ENCODE peak calls at places on chromosomes 13 and 19, in eight cellular contexts. One of them, this sample, is unnamed.

GRCh38 chr19:10289167-10289835 is 451 bp upstream of the ICAM5 start:
- DNase-seq in astrocyte of the spinal cord: no peak
- DNase-seq in choroid plexus epithelial cell: peak; percentile 67
- DNase-seq in GM23338: peak; percentile 93
- DNase-seq in breast epithelium: no peak
- DNase-seq in ascending aorta: no peak
- DNase-seq in tibial nerve: no peak
- DNase-seq in left ventricle myocardium inferior: no peak
- DNase-seq in this sample: no peak

GRCh38 chr19:3608750-3609322 is 2.2 kb upstream of the TBXA2R start:
- DNase-seq in choroid plexus epithelial cell: peak; percentile 76
- DNase-seq in tibial nerve: no peak
- DNase-seq in ascending aorta: no peak
- DNase-seq in astrocyte of the spinal cord: peak; percentile 63
- DNase-seq in left ventricle myocardium inferior: peak; percentile 58
- DNase-seq in GM23338: no peak
- DNase-seq in breast epithelium: no peak
- DNase-seq in this sample: no peak

GRCh38 chr19:41860419-41861097 is 503 bp downstream of the RPS19 start:
- DNase-seq in left ventricle myocardium inferior: no peak
- DNase-seq in tibial nerve: no peak
- DNase-seq in GM23338: no peak
- DNase-seq in choroid plexus epithelial cell: peak; percentile 45
- DNase-seq in ascending aorta: no peak
- DNase-seq in breast epithelium: no peak
- DNase-seq in astrocyte of the spinal cord: no peak
- DNase-seq in this sample: no peak

GRCh38 chr19:5035817-5036732 is 67.2 kb downstream of the KDM4B start:
- DNase-seq in left ventricle myocardium inferior: no peak
- DNase-seq in choroid plexus epithelial cell: no peak
- DNase-seq in tibial nerve: no peak
- DNase-seq in GM23338: no peak
- DNase-seq in ascending aorta: no peak
- DNase-seq in astrocyte of the spinal cord: no peak
- DNase-seq in breast epithelium: no peak
- DNase-seq in this sample: no peak

GRCh38 chr19:4851551-4852290 is 15.7 kb downstream of the PLIN3 start:
- DNase-seq in ascending aorta: no peak
- DNase-seq in tibial nerve: peak; percentile 70
- DNase-seq in breast epithelium: peak; percentile 72
- DNase-seq in astrocyte of the spinal cord: peak; percentile 39
- DNase-seq in left ventricle myocardium inferior: peak; percentile 74
- DNase-seq in GM23338: peak; percentile 85
- DNase-seq in choroid plexus epithelial cell: peak; percentile 61
- DNase-seq in this sample: no peak

GRCh38 chr13:105982219-105982618 is 553.2 kb downstream of the EFNB2 start:
- DNase-seq in breast epithelium: no peak
- DNase-seq in choroid plexus epithelial cell: no peak
- DNase-seq in ascending aorta: no peak
- DNase-seq in left ventricle myocardium inferior: no peak
- DNase-seq in tibial nerve: no peak
- DNase-seq in GM23338: peak; percentile 70
- DNase-seq in astrocyte of the spinal cord: no peak
- DNase-seq in this sample: no peak

GRCh38 chr19:39539165-39539518 is 819 bp downstream of the EID2 start:
- DNase-seq in astrocyte of the spinal cord: peak; percentile 46
- DNase-seq in breast epithelium: no peak
- DNase-seq in left ventricle myocardium inferior: no peak
- DNase-seq in tibial nerve: no peak
- DNase-seq in choroid plexus epithelial cell: no peak
- DNase-seq in GM23338: peak; percentile 79
- DNase-seq in ascending aorta: no peak
- DNase-seq in this sample: no peak

GRCh38 chr13:34657716-34658115 is 284.4 kb upstream of the NBEA start:
- DNase-seq in astrocyte of the spinal cord: peak; percentile 54
- DNase-seq in GM23338: no peak
- DNase-seq in choroid plexus epithelial cell: peak; percentile 29
- DNase-seq in ascending aorta: no peak
- DNase-seq in left ventricle myocardium inferior: no peak
- DNase-seq in tibial nerve: no peak
- DNase-seq in breast epithelium: no peak
- DNase-seq in this sample: peak; percentile 19

GRCh38 chr13:113022391-113023216 is 53.6 kb downstream of the MCF2L start:
- DNase-seq in astrocyte of the spinal cord: no peak
- DNase-seq in tibial nerve: no peak
- DNase-seq in breast epithelium: no peak
- DNase-seq in choroid plexus epithelial cell: no peak
- DNase-seq in ascending aorta: no peak
- DNase-seq in left ventricle myocardium inferior: no peak
- DNase-seq in GM23338: peak; percentile 65
- DNase-seq in this sample: no peak

GRCh38 chr13:72149701-72150100 is 282.7 kb upstream of the DACH1 start:
- DNase-seq in GM23338: no peak
- DNase-seq in astrocyte of the spinal cord: no peak
- DNase-seq in choroid plexus epithelial cell: no peak
- DNase-seq in tibial nerve: no peak
- DNase-seq in left ventricle myocardium inferior: no peak
- DNase-seq in breast epithelium: no peak
- DNase-seq in ascending aorta: no peak
- DNase-seq in this sample: no peak

GRCh38 chr13:105773887-105774538 is 761.4 kb downstream of the EFNB2 start:
- DNase-seq in tibial nerve: no peak
- DNase-seq in GM23338: no peak
- DNase-seq in choroid plexus epithelial cell: peak; percentile 66
- DNase-seq in ascending aorta: no peak
- DNase-seq in breast epithelium: no peak
- DNase-seq in astrocyte of the spinal cord: peak; percentile 88
- DNase-seq in left ventricle myocardium inferior: no peak
- DNase-seq in this sample: peak; percentile 62

GRCh38 chr19:38389957-38390924 is 1.7 kb downstream of the SPRED3 start:
- DNase-seq in astrocyte of the spinal cord: no peak
- DNase-seq in ascending aorta: no peak
- DNase-seq in choroid plexus epithelial cell: no peak
- DNase-seq in GM23338: no peak
- DNase-seq in tibial nerve: no peak
- DNase-seq in breast epithelium: no peak
- DNase-seq in left ventricle myocardium inferior: no peak
- DNase-seq in this sample: no peak

GRCh38 chr13:29924482-29924884 is 74.1 kb upstream of the UBL3 start:
- DNase-seq in tibial nerve: no peak
- DNase-seq in ascending aorta: no peak
- DNase-seq in breast epithelium: no peak
- DNase-seq in choroid plexus epithelial cell: peak; percentile 75
- DNase-seq in left ventricle myocardium inferior: no peak
- DNase-seq in astrocyte of the spinal cord: peak; percentile 79
- DNase-seq in GM23338: no peak
- DNase-seq in this sample: peak; percentile 31

GRCh38 chr13:50712882-50713281 is 130.6 kb downstream of the DLEU7 start:
- DNase-seq in tibial nerve: no peak
- DNase-seq in left ventricle myocardium inferior: no peak
- DNase-seq in breast epithelium: no peak
- DNase-seq in choroid plexus epithelial cell: no peak
- DNase-seq in ascending aorta: no peak
- DNase-seq in astrocyte of the spinal cord: no peak
- DNase-seq in GM23338: no peak
- DNase-seq in this sample: no peak

GRCh38 chr19:35715981-35716734 is 1.6 kb upstream of the KMT2B start:
- DNase-seq in ascending aorta: no peak
- DNase-seq in choroid plexus epithelial cell: peak; percentile 41
- DNase-seq in breast epithelium: peak; percentile 70
- DNase-seq in left ventricle myocardium inferior: peak; percentile 70
- DNase-seq in GM23338: peak; percentile 41
- DNase-seq in tibial nerve: no peak
- DNase-seq in astrocyte of the spinal cord: no peak
- DNase-seq in this sample: no peak

GRCh38 chr19:48835734-48836088 is 580 bp downstream of the HSD17B14 start:
- DNase-seq in tibial nerve: peak; percentile 99
- DNase-seq in left ventricle myocardium inferior: peak; percentile 92
- DNase-seq in choroid plexus epithelial cell: peak; percentile 90
- DNase-seq in breast epithelium: peak; percentile 95
- DNase-seq in astrocyte of the spinal cord: peak; percentile 70
- DNase-seq in GM23338: peak; percentile 98
- DNase-seq in ascending aorta: peak; percentile 89
- DNase-seq in this sample: no peak
- TF ChIP-seq CTCF in tibial nerve: peak; percentile 95
- TF ChIP-seq CTCF in left ventricle myocardium inferior: peak; percentile 95
- TF ChIP-seq CTCF in choroid plexus epithelial cell: peak; percentile 91
- TF ChIP-seq CTCF in breast epithelium: peak; percentile 97
- TF ChIP-seq CTCF in astrocyte of the spinal cord: peak; percentile 97
- TF ChIP-seq CTCF in GM23338: peak; percentile 84
- TF ChIP-seq CTCF in ascending aorta: peak; percentile 85
- TF ChIP-seq CTCF in this sample: peak; percentile 93

GRCh38 chr19:32041681-32042292 is 303.6 kb upstream of the ZNF507 start:
- DNase-seq in GM23338: peak; percentile 74
- DNase-seq in breast epithelium: no peak
- DNase-seq in tibial nerve: no peak
- DNase-seq in left ventricle myocardium inferior: peak; percentile 27
- DNase-seq in ascending aorta: no peak
- DNase-seq in choroid plexus epithelial cell: peak; percentile 49
- DNase-seq in astrocyte of the spinal cord: peak; percentile 29
- DNase-seq in this sample: peak; percentile 18
- H3K4me3 ChIP-seq in GM23338: peak overlapping the region; percentile 50
- H3K4me3 ChIP-seq in breast epithelium: peak overlapping the region; percentile 2
- H3K4me3 ChIP-seq in tibial nerve: no peak overlapping the region
- H3K4me3 ChIP-seq in left ventricle myocardium inferior: peak overlapping the region; percentile 52
- H3K4me3 ChIP-seq in ascending aorta: peak overlapping the region; percentile 37
- H3K4me3 ChIP-seq in choroid plexus epithelial cell: no peak overlapping the region
- H3K4me3 ChIP-seq in astrocyte of the spinal cord: no peak overlapping the region
- H3K4me3 ChIP-seq in this sample: peak overlapping the region; percentile 26

GRCh38 chr13:76472916-76473315 is 413.3 kb downstream of the KCTD12 start:
- DNase-seq in choroid plexus epithelial cell: no peak
- DNase-seq in astrocyte of the spinal cord: no peak
- DNase-seq in tibial nerve: no peak
- DNase-seq in left ventricle myocardium inferior: no peak
- DNase-seq in breast epithelium: no peak
- DNase-seq in GM23338: no peak
- DNase-seq in ascending aorta: no peak
- DNase-seq in this sample: no peak

GRCh38 chr13:76474356-76474755 is 411.8 kb downstream of the KCTD12 start:
- DNase-seq in GM23338: no peak
- DNase-seq in left ventricle myocardium inferior: no peak
- DNase-seq in tibial nerve: no peak
- DNase-seq in choroid plexus epithelial cell: peak; percentile 57
- DNase-seq in ascending aorta: no peak
- DNase-seq in breast epithelium: no peak
- DNase-seq in astrocyte of the spinal cord: no peak
- DNase-seq in this sample: no peak

GRCh38 chr13:76470991-76471390 is 415.2 kb downstream of the KCTD12 start:
- DNase-seq in tibial nerve: no peak
- DNase-seq in ascending aorta: no peak
- DNase-seq in left ventricle myocardium inferior: no peak
- DNase-seq in astrocyte of the spinal cord: no peak
- DNase-seq in GM23338: no peak
- DNase-seq in choroid plexus epithelial cell: no peak
- DNase-seq in breast epithelium: no peak
- DNase-seq in this sample: no peak

GRCh38 chr13:76471486-76471885 is 414.7 kb downstream of the KCTD12 start:
- DNase-seq in ascending aorta: no peak
- DNase-seq in choroid plexus epithelial cell: no peak
- DNase-seq in breast epithelium: no peak
- DNase-seq in tibial nerve: no peak
- DNase-seq in left ventricle myocardium inferior: no peak
- DNase-seq in astrocyte of the spinal cord: no peak
- DNase-seq in GM23338: no peak
- DNase-seq in this sample: no peak

DNA sequence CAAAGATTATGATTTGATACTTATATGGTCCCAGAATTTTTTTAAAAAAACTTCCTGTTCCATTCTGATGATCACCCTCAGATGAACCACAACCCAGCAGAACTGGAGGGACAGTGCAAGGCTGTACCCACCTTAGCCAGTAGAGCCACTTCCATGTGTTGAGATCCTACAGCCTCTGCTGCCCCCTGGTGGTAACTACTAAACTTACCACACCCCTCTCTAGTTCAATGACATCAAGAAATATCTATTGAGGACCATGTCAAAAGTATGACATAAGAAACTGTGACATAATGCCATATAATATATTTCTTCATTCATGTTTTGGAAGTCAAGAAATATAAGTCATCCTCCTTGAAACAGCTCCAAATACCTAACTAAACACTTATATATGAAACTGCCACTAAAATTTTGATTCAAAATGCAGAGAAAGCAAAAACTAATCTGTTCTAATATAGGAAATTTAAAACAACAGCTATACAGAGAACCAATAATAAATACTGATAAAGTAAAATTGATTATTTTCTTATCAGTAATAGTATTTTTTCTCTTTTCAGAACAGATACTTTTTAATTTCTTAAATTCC is 412.6 kb downstream of the KCTD12 start:
- DNase-seq in breast epithelium: peak; percentile 52
- DNase-seq in astrocyte of the spinal cord: peak; percentile 81
- DNase-seq in choroid plexus epithelial cell: peak; percentile 92
- DNase-seq in ascending aorta: no peak
- DNase-seq in left ventricle myocardium inferior: peak; percentile 45
- DNase-seq in GM23338: peak; percentile 88
- DNase-seq in tibial nerve: peak; percentile 83
- DNase-seq in this sample: peak; percentile 75
- TF ChIP-seq CTCF in breast epithelium: peak; percentile 94
- TF ChIP-seq CTCF in astrocyte of the spinal cord: peak; percentile 70
- TF ChIP-seq CTCF in choroid plexus epithelial cell: peak; percentile 83
- TF ChIP-seq CTCF in ascending aorta: peak; percentile 78
- TF ChIP-seq CTCF in left ventricle myocardium inferior: peak; percentile 88
- TF ChIP-seq CTCF in GM23338: peak; percentile 91
- TF ChIP-seq CTCF in tibial nerve: peak; percentile 92
- TF ChIP-seq CTCF in this sample: peak; percentile 71

DNA sequence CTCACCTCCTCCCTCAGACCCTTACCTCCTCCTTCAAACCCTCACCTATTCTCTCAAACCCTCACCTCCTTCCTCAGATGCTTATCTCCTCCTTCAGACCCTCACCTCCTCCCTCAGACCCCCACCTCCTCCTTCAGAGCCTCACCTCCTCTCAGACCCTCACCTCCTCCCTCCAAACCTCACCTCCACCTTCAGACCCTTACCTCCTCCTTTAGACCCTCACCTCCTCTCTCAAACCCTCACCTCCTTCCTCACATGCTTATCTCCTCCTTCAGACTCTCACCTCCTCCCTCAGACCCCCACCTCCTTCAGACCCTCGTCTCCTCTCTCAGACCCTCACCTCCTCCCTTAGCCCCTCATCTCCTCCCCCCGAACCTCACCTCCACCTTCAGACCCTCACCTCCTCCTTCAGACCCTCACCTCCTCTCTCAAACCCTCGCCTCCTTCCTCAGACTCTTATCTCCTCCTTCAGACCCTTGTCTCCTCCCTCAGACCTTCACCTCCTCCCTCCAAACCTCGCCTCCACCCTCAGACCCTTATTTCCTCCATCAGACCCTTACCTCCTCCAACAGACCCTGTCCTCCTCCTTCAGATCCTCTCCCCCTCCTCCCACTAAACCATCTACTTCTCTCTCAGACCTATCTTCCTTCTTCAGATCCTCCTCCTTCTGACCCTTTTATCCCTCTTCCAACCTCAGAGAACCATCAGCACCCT is 2.5 kb upstream of the BCL3 start:
- DNase-seq in tibial nerve: no peak
- DNase-seq in breast epithelium: no peak
- DNase-seq in GM23338: no peak
- DNase-seq in ascending aorta: no peak
- DNase-seq in astrocyte of the spinal cord: no peak
- DNase-seq in left ventricle myocardium inferior: no peak
- DNase-seq in choroid plexus epithelial cell: no peak
- DNase-seq in this sample: no peak
- H3K4me3 ChIP-seq in tibial nerve: no peak overlapping the region
- H3K4me3 ChIP-seq in breast epithelium: no peak overlapping the region
- H3K4me3 ChIP-seq in GM23338: no peak overlapping the region
- H3K4me3 ChIP-seq in ascending aorta: no peak overlapping the region
- H3K4me3 ChIP-seq in astrocyte of the spinal cord: no peak overlapping the region
- H3K4me3 ChIP-seq in left ventricle myocardium inferior: no peak overlapping the region
- H3K4me3 ChIP-seq in choroid plexus epithelial cell: no peak overlapping the region
- H3K4me3 ChIP-seq in this sample: no peak overlapping the region